ENCODE peak calls at places on chromosomes 4 and X, in six cellular contexts. O is HepG2, J is K562, X is HCT116, S is HL-60, Z is GM23338. H is an unnamed sample.

GRCh38 chr4:152398060-152398459 is 137.8 kb downstream of the FBXW7 start:
- DNase-seq in O (peak; percentile 4), J (peak; percentile 9), X (no peak), S (no peak), Z (peak; percentile 37), H (no peak)

GRCh38 chr4:102620697-102621497 is 119.7 kb downstream of the NFKB1 start:
- DNase-seq in O (peak; percentile 92), J (peak; percentile 81), X (peak; percentile 76), S (no peak), Z (peak; percentile 59), H (peak; percentile 75)

GRCh38 chr4:147933316-147933715 is 201.4 kb downstream of the ARHGAP10 start:
- DNase-seq in O (no peak), J (no peak), X (no peak), S (no peak), Z (peak; percentile 34), H (no peak)

GRCh38 chrX:134520860-134521390 is 61.0 kb downstream of the HPRT1 start:
- DNase-seq in O (peak; percentile 34), J (peak; percentile 67), X (peak; percentile 51), S (no peak), Z (peak; percentile 80), H (no peak)

GRCh38 chr4:153341575-153342090 is 2.9 kb upstream of the MND1 start:
- DNase-seq in O (peak; percentile 7), J (peak; percentile 68), X (peak; percentile 35), S (no peak), Z (no peak), H (no peak)

GRCh38 chrX:106959897-106960296 is 39.7 kb downstream of the CLDN2 start:
- DNase-seq in O (peak; percentile 59), J (no peak), X (no peak), S (no peak), Z (peak; percentile 36), H (no peak)

GRCh38 chrX:150084474-150085229 is 146.4 kb upstream of the EOLA2 start:
- DNase-seq in O (no peak), J (no peak), X (no peak), S (no peak), Z (no peak), H (peak; percentile 65)

GRCh38 chr4:27791640-27792039 is 931.0 kb downstream of the STIM2 start:
- DNase-seq in O (no peak), J (no peak), X (no peak), S (no peak), Z (no peak), H (no peak)

GRCh38 chr4:177369372-177369771 is 59.7 kb downstream of the NEIL3 start:
- DNase-seq in O (no peak), J (no peak), X (no peak), S (no peak), Z (no peak), H (no peak)

GRCh38 chr4:95290702-95291101 is 258.1 kb downstream of the UNC5C start:
- DNase-seq in O (no peak), J (no peak), X (no peak), S (no peak), Z (no peak), H (no peak)

GRCh38 chr4:84673475-84674230 is 90.7 kb downstream of the CDS1 start:
- DNase-seq in O (no peak), J (no peak), X (peak; percentile 39), S (no peak), Z (no peak), H (no peak)

GRCh38 chr4:2416564-2417195 is 1.8 kb downstream of the ZFYVE28 start:
- DNase-seq in O (no peak), J (peak; percentile 83), X (no peak), S (no peak), Z (peak; percentile 85), H (no peak)

GRCh38 chr4:94244087-94244828 is 36.6 kb downstream of the SMARCAD1 start:
- DNase-seq in O (no peak), J (no peak), X (no peak), S (no peak), Z (no peak), H (no peak)

GRCh38 chrX:66020578-66021406 is 19.1 kb downstream of the VSIG4 start:
- DNase-seq in O (no peak), J (peak; percentile 33), X (no peak), S (no peak), Z (no peak), H (no peak)

GRCh38 chr4:174314770-174315169 is 31.1 kb downstream of the CEP44 start:
- DNase-seq in O (no peak), J (peak; percentile 68), X (no peak), S (no peak), Z (peak; percentile 27), H (peak; percentile 4)

GRCh38 chr4:40283968-40284367 is 51.2 kb upstream of the CHRNA9 start:
- DNase-seq in O (no peak), J (peak; percentile 41), X (peak; percentile 91), S (no peak), Z (peak; percentile 47), H (no peak)

GRCh38 chrX:78997870-78998558 is 52.8 kb downstream of the P2RY10 start:
- DNase-seq in O (no peak), J (peak; percentile 0), X (no peak), S (no peak), Z (peak; percentile 0), H (no peak)

GRCh38 chr4:16819652-16820051 is 78.8 kb downstream of the LDB2 start:
- DNase-seq in O (no peak), J (no peak), X (no peak), S (no peak), Z (no peak), H (no peak)

GRCh38 chrX:55767100-55767499 is 49.6 kb downstream of the RRAGB start:
- DNase-seq in O (no peak), J (no peak), X (no peak), S (no peak), Z (no peak), H (no peak)

GRCh38 chr4:176313596-176314341 is 6.0 kb upstream of the SPCS3 start:
- DNase-seq in O (no peak), J (no peak), X (no peak), S (no peak), Z (no peak), H (no peak)
- TF ChIP-seq POLR2AphosphoS5 in O (no peak), J (no peak), X (no peak), S (no peak), Z (no peak), H (no peak)

GRCh38 chr4:184688447-184688846 is 38.9 kb downstream of the PRIMPOL start:
- DNase-seq in O (no peak), J (no peak), X (peak; percentile 54), S (no peak), Z (peak; percentile 53), H (peak; percentile 84)
- TF ChIP-seq REST in O (no peak), J (no peak), X (no peak), S (no peak), Z (no peak), H (no peak)

DNA sequence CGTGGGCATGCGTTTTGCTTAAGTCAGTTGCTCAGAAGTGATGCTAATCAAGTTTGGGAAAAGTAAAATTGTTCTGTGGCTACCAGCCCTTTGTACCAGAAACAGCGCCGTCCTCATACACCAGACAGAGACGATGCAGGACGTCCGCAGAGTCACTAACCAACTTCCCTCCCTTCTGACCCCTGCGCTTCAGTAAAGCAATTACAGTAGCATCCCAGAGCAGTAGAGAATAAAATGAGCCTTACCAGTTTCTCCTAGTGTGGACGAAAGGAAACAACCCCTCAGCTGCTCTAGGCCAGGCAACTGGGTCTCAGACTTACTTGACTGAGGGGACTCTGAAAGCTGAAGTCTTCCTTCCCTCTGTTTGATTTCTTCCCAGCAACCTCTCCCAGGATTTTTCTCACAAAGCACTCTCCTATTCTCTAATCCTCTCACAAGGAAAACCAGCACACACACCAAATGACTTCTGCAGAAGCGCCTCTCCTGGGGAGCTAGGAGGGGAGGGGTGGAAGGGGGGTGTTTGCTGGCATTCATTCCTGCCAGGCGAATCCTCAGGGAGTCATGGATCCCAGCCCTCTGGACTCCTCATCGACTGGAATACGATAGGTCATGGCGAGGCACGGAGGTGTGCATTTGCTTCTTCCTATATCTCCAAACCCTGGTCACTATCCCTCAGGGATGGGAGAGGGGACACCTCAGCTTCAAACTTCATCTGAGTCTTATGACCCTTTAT is 56.0 kb upstream of the MID1 start:
- DNase-seq in O (no peak), J (no peak), X (no peak), S (no peak), Z (peak; percentile 49), H (no peak)
- H3K4me3 ChIP-seq in O (no peak overlapping the region), J (no peak overlapping the region), X (no peak overlapping the region), S (no peak overlapping the region), Z (peak overlapping the region; percentile 27), H (no peak overlapping the region)

DNA sequence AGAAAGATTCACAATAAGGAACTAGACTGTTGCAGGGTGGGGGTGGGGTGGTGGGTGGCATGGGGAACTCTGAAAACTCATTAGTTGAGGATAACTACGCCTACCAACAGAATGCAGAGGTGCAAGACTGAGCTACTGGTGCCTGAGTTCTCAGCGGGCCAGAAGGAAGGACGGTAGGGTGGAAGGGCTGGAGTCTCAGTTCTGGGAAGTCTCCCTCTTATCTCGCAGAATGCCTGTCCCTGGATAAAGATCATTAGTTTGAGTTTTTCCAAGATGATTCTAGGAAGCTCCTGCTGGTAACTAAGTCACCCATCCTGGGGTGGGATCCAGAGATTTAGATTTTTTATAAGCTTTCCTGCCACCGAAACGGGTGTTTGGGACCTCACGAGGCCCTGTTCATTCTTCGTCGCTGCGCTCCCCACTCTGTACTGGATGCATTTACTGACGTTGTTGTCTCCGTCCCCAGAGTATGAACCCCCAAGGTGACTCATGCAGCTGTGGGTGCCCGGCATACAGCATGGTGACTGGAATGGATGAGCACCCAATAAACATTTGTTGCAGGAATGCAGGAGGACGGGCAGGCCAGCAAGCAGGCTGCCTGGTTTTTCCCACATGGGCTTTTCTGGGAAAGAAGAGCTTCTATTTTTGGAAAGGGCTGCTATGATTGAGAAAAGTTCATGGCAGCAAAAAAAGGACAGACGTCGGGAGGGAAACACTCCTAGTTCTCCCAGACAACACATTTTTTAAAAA is 1.1 kb upstream of the SOD3 start:
- DNase-seq in O (no peak), J (no peak), X (no peak), S (no peak), Z (no peak), H (no peak)
- TF ChIP-seq POLR2AphosphoS5 in O (no peak), J (no peak), X (no peak), S (no peak), Z (no peak), H (no peak)

GRCh38 chr4:121190389-121190788 is 26.3 kb upstream of the TNIP3 start:
- DNase-seq in O (no peak), J (no peak), X (no peak), S (no peak), Z (no peak), H (no peak)

GRCh38 chr4:121191351-121191750 is 27.2 kb upstream of the TNIP3 start:
- DNase-seq in O (no peak), J (no peak), X (no peak), S (no peak), Z (no peak), H (no peak)

GRCh38 chr4:121192013-121192412 is 27.9 kb upstream of the TNIP3 start:
- DNase-seq in O (no peak), J (no peak), X (no peak), S (no peak), Z (no peak), H (no peak)

GRCh38 chr4:121189351-121189750 is 25.2 kb upstream of the TNIP3 start:
- DNase-seq in O (no peak), J (no peak), X (no peak), S (no peak), Z (no peak), H (no peak)

DNA sequence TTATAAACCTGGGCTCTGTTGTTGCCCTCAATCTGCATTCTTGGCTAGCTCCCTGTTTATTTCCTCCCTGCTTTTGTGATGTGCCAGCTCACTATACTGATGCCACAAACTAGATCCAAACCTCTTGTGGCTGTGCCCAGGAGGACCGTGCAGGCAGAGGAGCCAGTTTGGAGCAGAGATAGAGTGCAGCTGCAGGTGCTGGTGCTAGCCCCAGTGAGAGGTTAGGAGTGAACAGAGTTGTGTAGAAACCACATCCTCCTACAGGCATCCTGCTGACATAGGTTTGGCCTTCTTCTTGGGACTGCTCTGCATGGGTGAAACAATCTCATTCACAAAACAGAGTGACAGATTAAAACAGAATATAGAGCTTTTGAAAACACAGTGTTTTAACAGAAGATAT is 25.7 kb upstream of the TNIP3 start:
- DNase-seq in O (no peak), J (no peak), X (no peak), S (no peak), Z (no peak), H (no peak)
- TF ChIP-seq REST in O (no peak), J (no peak), X (no peak), S (no peak), Z (no peak), H (no peak)

H was measured in Panc1.